ENCODE peak calls at places on chromosomes 7 and 10, in six cellular contexts. W, C, I, O, B and E are unnamed samples. For H3K36me3, the result is how much of the 10 kb centered on the place peaks cover.

GRCh38 chr7:24778543-24779282 is 21.4 kb upstream of the GSDME start:
- DNase-seq in W (peak), O (peak), C (peak), B (no peak), I (peak), E (no peak)

GRCh38 chr7:6501586-6502564 is 49.4 kb downstream of the GRID2IP start:
- DNase-seq in B (no peak), C (no peak), I (no peak), O (no peak), W (no peak), E (peak)

GRCh38 chr7:42272793-42273665 is 36.0 kb upstream of the GLI3 start:
- DNase-seq in I (no peak), W (no peak), B (no peak), O (no peak), C (no peak), E (peak)

GRCh38 chr10:132536241-132536963 is 1.2 kb upstream of the INPP5A start:
- DNase-seq in O (peak), C (no peak), I (peak), B (peak), W (peak), E (peak)

GRCh38 chr7:155224116-155224811 is 73.4 kb upstream of the INSIG1 start:
- DNase-seq in I (no peak), B (no peak), W (no peak), O (peak), C (peak), E (no peak)

GRCh38 chr10:95414016-95414830 is 123.4 kb upstream of the PDLIM1 start:
- DNase-seq in B (no peak), I (no peak), O (no peak), C (no peak), W (no peak), E (no peak)

GRCh38 chr10:121975295-121976086 is 474 bp upstream of the NSMCE4A start:
- DNase-seq in I (no peak), W (no peak), O (no peak), B (no peak), C (no peak), E (peak)

GRCh38 chr10:63107943-63108437 is 25.1 kb upstream of the NRBF2 start:
- DNase-seq in O (no peak), B (no peak), C (no peak), I (no peak), W (no peak), E (no peak)

GRCh38 chr10:114664127-114664526 is 6.1 kb upstream of the ABLIM1 start:
- DNase-seq in B (no peak), C (no peak), O (no peak), W (no peak), I (no peak), E (no peak)

GRCh38 chr7:140674356-140674800 is 1.6 kb downstream of the ADCK2 start:
- DNase-seq in O (no peak), I (no peak), C (no peak), B (no peak), W (no peak), E (no peak)

GRCh38 chr10:69869291-69869841 is 67.7 kb downstream of the COL13A1 start:
- DNase-seq in B (no peak), O (no peak), I (no peak), W (no peak), C (no peak), E (no peak)

GRCh38 chr10:22010973-22011408 is 7.5 kb upstream of the DNAJC1 start:
- DNase-seq in C (no peak), I (no peak), O (no peak), B (no peak), W (no peak), E (no peak)

GRCh38 chr10:29304259-29305030 is 15.6 kb downstream of the LYZL1 start:
- DNase-seq in C (peak), W (peak), B (peak), O (no peak), I (peak), E (peak)

GRCh38 chr7:595621-596010 is 76.0 kb upstream of the PDGFA start:
- DNase-seq in I (no peak), C (no peak), B (no peak), W (no peak), O (no peak), E (no peak)

GRCh38 chr7:101635484-101635883 is 6.4 kb upstream of the MYL10 start:
- DNase-seq in I (no peak), C (peak), B (no peak), W (no peak), O (no peak), E (peak)

GRCh38 chr10:34647157-34647556 is 167.9 kb downstream of the PARD3 start:
- DNase-seq in B (no peak), I (no peak), O (no peak), C (no peak), W (no peak), E (no peak)

GRCh38 chr7:77439572-77439971 is 23.4 kb upstream of the GSAP start:
- DNase-seq in I (peak), C (peak), O (no peak), W (no peak), B (no peak), E (no peak)

GRCh38 chr10:74293686-74294365 is 142.8 kb downstream of the ADK start:
- DNase-seq in I (no peak), W (no peak), O (no peak), B (no peak), C (no peak), E (no peak)

GRCh38 chr7:5439209-5439571 is 15.6 kb upstream of the TNRC18 start:
- DNase-seq in W (no peak), C (no peak), I (no peak), B (no peak), O (no peak), E (no peak)

GRCh38 chr7:37208528-37208927 is 240.1 kb downstream of the ELMO1 start:
- DNase-seq in C (peak), W (peak), O (peak), B (peak), I (peak), E (peak)

GRCh38 chr7:46557295-46557711 is 636.2 kb upstream of the IGFBP3 start:
- DNase-seq in O (no peak), B (no peak), C (no peak), W (peak), I (no peak), E (no peak)

GRCh38 chr10:2891073-2891769 is 176.1 kb upstream of the PFKP start:
- DNase-seq in I (no peak), C (no peak), O (no peak), B (no peak), W (no peak), E (no peak)

GRCh38 chr7:44112231-44112996 is 8.3 kb downstream of the AEBP1 start:
- DNase-seq in O (peak), W (no peak), C (no peak), B (peak), I (no peak), E (peak)

GRCh38 chr7:69109131-69109740 is 489.0 kb upstream of the AUTS2 start:
- DNase-seq in W (no peak), C (no peak), B (no peak), I (no peak), O (no peak), E (no peak)

GRCh38 chr10:89861584-89862287 is 160.3 kb downstream of the KIF20B start:
- DNase-seq in B (no peak), W (no peak), O (no peak), I (no peak), C (peak), E (no peak)

DNA sequence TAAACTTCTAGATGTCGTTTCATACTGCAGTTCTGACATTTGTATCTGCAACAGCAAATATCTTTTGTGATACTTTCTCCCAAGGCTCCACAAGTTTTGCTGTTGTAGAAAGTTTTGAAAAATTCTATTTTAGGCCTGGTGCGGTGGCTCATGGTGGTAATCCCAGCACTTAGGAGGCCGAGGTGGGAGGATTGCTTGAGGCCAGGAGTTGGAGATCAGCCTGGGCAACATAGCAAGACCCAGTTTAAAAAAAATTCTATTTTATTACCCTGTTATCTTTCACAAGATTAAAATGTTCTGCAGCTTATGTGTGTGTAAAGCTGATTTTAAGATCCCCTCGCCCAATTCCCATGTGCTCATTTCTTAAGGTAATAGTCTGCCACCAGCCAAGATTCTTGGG is 1.4 kb downstream of the SND1 start:
- DNase-seq in I (no peak), B (no peak), O (no peak), C (no peak), W (no peak), E (no peak)
- H3K4me3 ChIP-seq in I (peak), B (peak), O (no peak), C (no peak), W (no peak), E (no peak)

GRCh38 chr10:11189581-11190376 is 172.1 kb downstream of the CELF2 start:
- DNase-seq in C (no peak), B (no peak), I (no peak), O (no peak), W (no peak), E (no peak)

GRCh38 chr10:11195017-11195586 is 177.4 kb downstream of the CELF2 start:
- DNase-seq in B (no peak), I (no peak), W (no peak), O (no peak), C (no peak), E (no peak)

GRCh38 chr10:11186330-11186729 is 168.7 kb downstream of the CELF2 start:
- DNase-seq in B (no peak), W (no peak), O (no peak), I (no peak), C (no peak), E (no peak)

GRCh38 chr10:11192304-11193018 is 174.8 kb downstream of the CELF2 start:
- DNase-seq in B (no peak), I (peak), W (no peak), O (peak), C (no peak), E (peak)

DNA sequence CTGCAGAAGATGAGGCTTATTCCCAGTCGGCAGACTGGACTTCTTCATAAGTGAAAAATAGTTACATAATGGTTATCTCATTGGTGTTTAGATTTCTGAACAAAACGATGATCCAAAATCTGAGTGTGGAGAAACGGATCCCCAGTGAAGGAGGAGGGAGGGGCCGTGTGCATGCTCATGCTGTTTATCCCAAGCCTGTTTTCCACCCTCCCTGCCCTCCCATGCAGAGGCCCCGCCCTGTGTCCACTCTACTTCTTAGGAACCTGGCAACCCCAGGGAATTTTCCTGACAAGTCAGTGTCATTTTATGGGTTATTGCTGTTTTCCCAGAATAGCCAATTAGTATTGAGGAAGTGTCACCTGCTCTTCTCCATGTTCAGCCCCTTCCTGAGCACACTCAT is 174.0 kb downstream of the CELF2 start:
- DNase-seq in W (no peak), I (no peak), O (no peak), C (no peak), B (no peak), E (no peak)
- H3K36me3 ChIP-seq in W (under half), I (under half), O (under half), C (under half), B (under half), E (under half)

GRCh38 chr10:23918090-23918704 is 290.7 kb upstream of the KIAA1217 start:
- DNase-seq in I (no peak), O (no peak), C (no peak), W (no peak), B (no peak), E (no peak)

GRCh38 chr10:23912884-23913401 is 296.0 kb upstream of the KIAA1217 start:
- DNase-seq in C (no peak), B (no peak), W (no peak), I (no peak), O (no peak), E (no peak)

GRCh38 chr10:23914641-23915040 is 294.3 kb upstream of the KIAA1217 start:
- DNase-seq in B (no peak), C (no peak), I (no peak), W (no peak), O (no peak), E (no peak)

GRCh38 chr10:23917251-23917908 is 291.6 kb upstream of the KIAA1217 start:
- DNase-seq in W (no peak), C (no peak), O (no peak), B (no peak), I (no peak), E (no peak)

GRCh38 chr10:23918839-23919238 is 290.1 kb upstream of the KIAA1217 start:
- DNase-seq in W (no peak), B (no peak), O (no peak), C (no peak), I (no peak), E (peak)
- H3K4me3 ChIP-seq in W (no peak), B (no peak), O (no peak), C (no peak), I (no peak), E (no peak)

DNA sequence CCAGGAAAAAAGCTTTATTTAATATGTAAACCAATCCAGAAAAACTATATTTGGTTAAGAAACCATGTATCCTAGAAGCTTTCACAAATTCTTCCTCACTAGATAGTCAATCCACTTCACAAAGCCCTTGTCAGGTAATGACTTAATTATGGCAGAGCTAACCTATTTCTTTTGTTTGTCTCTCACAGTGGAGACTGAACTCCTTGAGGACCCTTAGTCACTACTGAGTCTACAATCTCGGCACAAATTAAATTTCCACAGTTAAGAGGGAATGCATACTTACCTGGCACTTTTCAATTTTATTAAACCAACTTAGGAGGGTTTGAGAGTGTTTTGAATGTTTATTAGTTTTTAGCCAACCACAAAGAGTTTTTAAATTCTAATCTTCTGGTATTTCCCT is 23.0 kb downstream of the WAPL start:
- DNase-seq in I (no peak), O (no peak), C (no peak), B (no peak), W (no peak), E (no peak)
- H3K36me3 ChIP-seq in I (under half), O (under half), C (half or more), B (half or more), W (under half), E (under half)